ENCODE peak calls at places on chromosome 18, in eight cellular contexts. One of them, this sample, is unnamed.
A peak's percentile ranks its signal among the peaks of the same experiment; 100 is the strongest.

GRCh38 chr18:2654105-2654827 is 1.3 kb upstream of the SMCHD1 start:
- DNase-seq in BE2C: no peak
- DNase-seq in foreskin fibroblast: no peak
- DNase-seq in NCI-H2081: no peak
- DNase-seq in activated naive CD4-positive, alpha-beta T cell: no peak
- DNase-seq in Calu3: no peak
- DNase-seq in hypothalamus: no peak
- DNase-seq in KG1: no peak
- DNase-seq in this sample: no peak

GRCh38 chr18:3771121-3771971 is 321.4 kb downstream of the TGIF1 start:
- DNase-seq in Calu3: peak; percentile 96
- DNase-seq in activated naive CD4-positive, alpha-beta T cell: peak; percentile 59
- DNase-seq in NCI-H2081: peak; percentile 61
- DNase-seq in foreskin fibroblast: peak; percentile 81
- DNase-seq in BE2C: peak; percentile 50
- DNase-seq in KG1: peak; percentile 83
- DNase-seq in hypothalamus: peak; percentile 61
- DNase-seq in this sample: peak; percentile 85

GRCh38 chr18:78871631-78872030 is 108.0 kb upstream of the SALL3 start:
- DNase-seq in activated naive CD4-positive, alpha-beta T cell: no peak
- DNase-seq in NCI-H2081: no peak
- DNase-seq in hypothalamus: no peak
- DNase-seq in Calu3: no peak
- DNase-seq in BE2C: no peak
- DNase-seq in foreskin fibroblast: no peak
- DNase-seq in KG1: no peak
- DNase-seq in this sample: peak; percentile 76

GRCh38 chr18:47215554-47216138 is 35.8 kb downstream of the SKOR2 start:
- DNase-seq in KG1: no peak
- DNase-seq in activated naive CD4-positive, alpha-beta T cell: no peak
- DNase-seq in NCI-H2081: peak; percentile 19
- DNase-seq in foreskin fibroblast: peak; percentile 37
- DNase-seq in BE2C: peak; percentile 7
- DNase-seq in Calu3: peak; percentile 26
- DNase-seq in hypothalamus: no peak
- DNase-seq in this sample: peak; percentile 5

GRCh38 chr18:58178476-58178875 is 134.4 kb downstream of the NEDD4L start:
- DNase-seq in BE2C: no peak
- DNase-seq in activated naive CD4-positive, alpha-beta T cell: no peak
- DNase-seq in Calu3: no peak
- DNase-seq in hypothalamus: no peak
- DNase-seq in KG1: no peak
- DNase-seq in foreskin fibroblast: no peak
- DNase-seq in NCI-H2081: no peak
- DNase-seq in this sample: no peak

GRCh38 chr18:21408681-21409080 is 166.6 kb downstream of the GREB1L start:
- DNase-seq in hypothalamus: no peak
- DNase-seq in foreskin fibroblast: no peak
- DNase-seq in KG1: no peak
- DNase-seq in Calu3: no peak
- DNase-seq in BE2C: no peak
- DNase-seq in activated naive CD4-positive, alpha-beta T cell: no peak
- DNase-seq in NCI-H2081: no peak
- DNase-seq in this sample: no peak

GRCh38 chr18:68714356-68714706 is 577 bp downstream of the TMX3 start:
- DNase-seq in hypothalamus: no peak
- DNase-seq in NCI-H2081: peak; percentile 2
- DNase-seq in foreskin fibroblast: no peak
- DNase-seq in activated naive CD4-positive, alpha-beta T cell: no peak
- DNase-seq in BE2C: no peak
- DNase-seq in KG1: no peak
- DNase-seq in Calu3: peak; percentile 5
- DNase-seq in this sample: peak; percentile 2

GRCh38 chr18:25234740-25235345 is 117.1 kb downstream of the ZNF521 start:
- DNase-seq in BE2C: no peak
- DNase-seq in activated naive CD4-positive, alpha-beta T cell: no peak
- DNase-seq in NCI-H2081: no peak
- DNase-seq in foreskin fibroblast: no peak
- DNase-seq in hypothalamus: no peak
- DNase-seq in Calu3: no peak
- DNase-seq in KG1: no peak
- DNase-seq in this sample: no peak

GRCh38 chr18:31301201-31301655 is 16.7 kb upstream of the DSG1 start:
- DNase-seq in Calu3: peak; percentile 10
- DNase-seq in hypothalamus: no peak
- DNase-seq in activated naive CD4-positive, alpha-beta T cell: no peak
- DNase-seq in BE2C: no peak
- DNase-seq in KG1: no peak
- DNase-seq in foreskin fibroblast: no peak
- DNase-seq in NCI-H2081: no peak
- DNase-seq in this sample: no peak

GRCh38 chr18:24181806-24182205 is 42.9 kb downstream of the CABYR start:
- DNase-seq in hypothalamus: no peak
- DNase-seq in activated naive CD4-positive, alpha-beta T cell: no peak
- DNase-seq in BE2C: no peak
- DNase-seq in NCI-H2081: no peak
- DNase-seq in foreskin fibroblast: no peak
- DNase-seq in KG1: no peak
- DNase-seq in Calu3: no peak
- DNase-seq in this sample: no peak

GRCh38 chr18:77087391-77088141 is 45.0 kb downstream of the MBP start:
- DNase-seq in BE2C: no peak
- DNase-seq in activated naive CD4-positive, alpha-beta T cell: no peak
- DNase-seq in KG1: no peak
- DNase-seq in hypothalamus: no peak
- DNase-seq in Calu3: peak; percentile 67
- DNase-seq in foreskin fibroblast: peak; percentile 36
- DNase-seq in NCI-H2081: no peak
- DNase-seq in this sample: peak; percentile 33

GRCh38 chr18:46424898-46425297 is 232.1 kb downstream of the LOXHD1 start:
- DNase-seq in BE2C: no peak
- DNase-seq in foreskin fibroblast: no peak
- DNase-seq in hypothalamus: no peak
- DNase-seq in activated naive CD4-positive, alpha-beta T cell: no peak
- DNase-seq in NCI-H2081: no peak
- DNase-seq in Calu3: no peak
- DNase-seq in KG1: no peak
- DNase-seq in this sample: peak; percentile 70

GRCh38 chr18:79853993-79854364 is 56.2 kb downstream of the KCNG2 start:
- DNase-seq in foreskin fibroblast: no peak
- DNase-seq in NCI-H2081: no peak
- DNase-seq in Calu3: no peak
- DNase-seq in BE2C: no peak
- DNase-seq in KG1: no peak
- DNase-seq in activated naive CD4-positive, alpha-beta T cell: no peak
- DNase-seq in hypothalamus: no peak
- DNase-seq in this sample: no peak

GRCh38 chr18:64972545-64972944 is 778.3 kb upstream of the CDH7 start:
- DNase-seq in Calu3: no peak
- DNase-seq in activated naive CD4-positive, alpha-beta T cell: no peak
- DNase-seq in NCI-H2081: no peak
- DNase-seq in BE2C: peak; percentile 52
- DNase-seq in KG1: no peak
- DNase-seq in hypothalamus: no peak
- DNase-seq in foreskin fibroblast: peak; percentile 3
- DNase-seq in this sample: no peak

This sample was measured in thyroid gland.